ENCODE peak calls at places on chromosome 17, in nine cellular contexts. M is activated effector memory CD4-positive, alpha-beta T cell treated with anti-CD3 and anti-CD28 coated beads, Interleukin-2, amount 50 U/mL, for 16 hours; J is GOT3; X is transverse colon; Y is activated CD4-positive, alpha-beta T cell treated with anti-CD3 and anti-CD28 coated beads for 48 hours; N is colonic mucosa; Z is kidney glomerular epithelial cell; S is HTR-8/SVneo; K is stimulated activated CD8-positive, alpha-beta memory T cell treated with anti-CD3 and anti-CD28 coated beads, Interleukin-15, amount 100 ng/mL, for 1 hour. H is an unnamed sample.

GRCh38 chr17:57838857-57839570 is 10.8 kb downstream of the MRPS23 start:
- DNase-seq in S (no peak), N (no peak), J (no peak), X (no peak), Y (no peak), M (no peak), Z (no peak), K (no peak), H (no peak)

GRCh38 chr17:65099941-65100315 is 37.2 kb upstream of the RGS9 start:
- DNase-seq in Y (peak), K (peak), N (peak), J (peak), Z (peak), S (no peak), X (peak), M (peak), H (peak)

GRCh38 chr17:18182978-18183333 is 672 bp upstream of the ALKBH5 start:
- DNase-seq in S (peak), Y (peak), Z (no peak), N (peak), X (peak), M (peak), J (peak), K (peak), H (peak)

GRCh38 chr17:70535986-70536385 is 366.7 kb downstream of the KCNJ2 start:
- DNase-seq in J (no peak), N (no peak), M (no peak), Z (no peak), Y (no peak), K (no peak), X (no peak), S (no peak), H (no peak)

GRCh38 chr17:58303981-58304734 is 23.4 kb upstream of the MPO start:
- DNase-seq in M (peak), K (no peak), X (peak), N (peak), Z (no peak), Y (peak), S (peak), J (no peak), H (no peak)

GRCh38 chr17:82845163-82845807 is 5.5 kb upstream of the ZNF750 start:
- DNase-seq in Z (no peak), M (no peak), J (no peak), K (no peak), S (no peak), Y (no peak), N (no peak), X (no peak), H (no peak)

GRCh38 chr17:1714980-1715802 is 5.0 kb upstream of the TLCD2 start:
- DNase-seq in J (peak), Z (peak), K (no peak), N (peak), Y (peak), M (peak), X (peak), S (peak), H (peak)

GRCh38 chr17:55737976-55738501 is 12.8 kb upstream of the PCTP start:
- DNase-seq in X (no peak), S (no peak), J (no peak), M (no peak), N (no peak), K (no peak), Y (no peak), Z (no peak), H (no peak)

GRCh38 chr17:7281953-7282751 is 634 bp downstream of the SLC2A4 start:
- DNase-seq in M (no peak), Y (no peak), J (no peak), Z (no peak), N (peak), S (no peak), K (no peak), X (no peak), H (no peak)

GRCh38 chr17:31858647-31859486 is at the start of gene COPRS:
- DNase-seq in Y (peak), M (peak), S (peak), N (peak), K (peak), X (peak), Z (peak), J (peak), H (peak)

GRCh38 chr17:61247438-61247837 is 152.2 kb upstream of the TBX2 start:
- DNase-seq in N (no peak), X (no peak), K (no peak), M (no peak), Y (no peak), Z (no peak), S (no peak), J (no peak), H (peak)

GRCh38 chr17:59378621-59379194 is 47.3 kb downstream of the YPEL2 start:
- DNase-seq in M (no peak), K (no peak), S (peak), Y (no peak), Z (peak), X (peak), J (no peak), N (peak), H (no peak)

GRCh38 chr17:83064021-83064731 is 15.2 kb upstream of the METRNL start:
- DNase-seq in X (peak), Z (no peak), N (no peak), Y (peak), J (no peak), S (no peak), M (peak), K (no peak), H (no peak)

GRCh38 chr17:35191001-35191695 is 3.0 kb downstream of the SLC35G3 start:
- DNase-seq in Y (no peak), K (no peak), M (no peak), Z (no peak), X (no peak), J (no peak), S (no peak), N (no peak), H (no peak)

GRCh38 chr17:66682293-66682692 is 152.6 kb upstream of the CACNG5 start:
- DNase-seq in S (no peak), Y (no peak), K (no peak), J (no peak), Z (no peak), N (no peak), M (no peak), X (no peak), H (no peak)

GRCh38 chr17:81443269-81443668 is 48.0 kb downstream of the BAHCC1 start:
- DNase-seq in Z (no peak), M (no peak), X (no peak), K (no peak), S (no peak), Y (no peak), J (no peak), N (no peak), H (no peak)

GRCh38 chr17:49968380-49969133 is 433 bp upstream of the DLX4 start:
- DNase-seq in S (peak), N (peak), X (peak), K (peak), J (peak), Y (peak), M (peak), Z (no peak), H (peak)

GRCh38 chr17:16027708-16028584 is 28.3 kb downstream of the TTC19 start:
- DNase-seq in S (peak), N (no peak), X (no peak), K (no peak), Y (peak), M (peak), J (no peak), Z (peak), H (peak)

GRCh38 chr17:72049914-72050313 is 70.9 kb upstream of the SOX9 start:
- DNase-seq in M (no peak), Y (no peak), K (no peak), N (no peak), Z (no peak), J (no peak), S (no peak), X (no peak), H (no peak)

GRCh38 chr17:73586921-73587680 is 57.1 kb downstream of the SDK2 start:
- DNase-seq in M (no peak), N (peak), Y (no peak), X (no peak), Z (no peak), J (no peak), K (no peak), S (peak), H (no peak)

GRCh38 chr17:79114455-79115301 is 40.1 kb downstream of the ENGASE start:
- DNase-seq in S (no peak), N (peak), Z (no peak), J (no peak), X (peak), Y (no peak), K (no peak), M (no peak), H (no peak)

H was measured in T1000.